ENCODE peak calls at places on chromosome 22, in nine cellular contexts. R, X, V, D, B, H, U, Y and A are unnamed samples.

GRCh38 chr22:41395531-41396240 is 13.9 kb downstream of the TEF start:
- DNase-seq in Y (no peak), H (no peak), D (no peak), V (no peak), U (no peak), X (no peak), B (no peak), R (no peak), A (no peak)

GRCh38 chr22:31244044-31244942 is 32.2 kb downstream of the LIMK2 start:
- DNase-seq in X (peak; percentile 72), H (no peak), V (peak; percentile 65), Y (no peak), D (peak; percentile 42), U (peak; percentile 80), R (peak; percentile 83), B (no peak), A (no peak)

GRCh38 chr22:50738649-50739227 is 734 bp downstream of the ACR start:
- DNase-seq in X (no peak), R (no peak), H (no peak), Y (peak; percentile 6), V (no peak), B (no peak), U (no peak), D (peak; percentile 6), A (peak; percentile 45)

GRCh38 chr22:34877506-34877905 is 188.5 kb upstream of the ISX start:
- DNase-seq in R (no peak), D (no peak), X (no peak), Y (no peak), B (no peak), H (no peak), V (no peak), U (no peak), A (no peak)

GRCh38 chr22:37818397-37819099 is 4.6 kb upstream of the GALR3 start:
- DNase-seq in B (peak; percentile 70), Y (no peak), D (peak; percentile 82), V (peak; percentile 70), X (no peak), U (peak; percentile 35), H (no peak), R (peak; percentile 77), A (no peak)

GRCh38 chr22:31241936-31242335 is 29.8 kb downstream of the LIMK2 start:
- DNase-seq in H (no peak), Y (no peak), R (no peak), B (no peak), D (no peak), V (no peak), U (peak; percentile 90), X (peak; percentile 37), A (no peak)

GRCh38 chr22:37186228-37186996 is 1.6 kb downstream of the C1QTNF6 start:
- DNase-seq in H (no peak), Y (no peak), X (no peak), U (peak; percentile 88), V (no peak), B (no peak), R (peak; percentile 66), D (no peak), A (no peak)

GRCh38 chr22:48490513-48491411 is 1336.9 kb downstream of the BRD1 start:
- DNase-seq in V (no peak), D (no peak), H (no peak), B (no peak), X (no peak), U (no peak), Y (no peak), R (peak; percentile 34), A (peak; percentile 63)

GRCh38 chr22:37401401-37401859 is 25.8 kb downstream of the ELFN2 start:
- DNase-seq in X (no peak), V (no peak), H (no peak), D (no peak), R (no peak), U (peak; percentile 23), B (peak; percentile 36), Y (peak; percentile 52), A (no peak)

GRCh38 chr22:21626073-21626734 is 3.6 kb downstream of the YDJC start:
- DNase-seq in R (no peak), V (no peak), Y (no peak), D (no peak), X (no peak), U (no peak), H (no peak), B (no peak), A (no peak)

GRCh38 chr22:41217553-41218157 is 12.5 kb downstream of the L3MBTL2 start:
- DNase-seq in D (peak; percentile 56), V (no peak), X (peak; percentile 51), H (no peak), R (peak; percentile 62), B (peak; percentile 69), Y (peak; percentile 58), U (peak; percentile 92), A (no peak)

GRCh38 chr22:35198738-35199137 is 58.6 kb upstream of the HMGXB4 start:
- DNase-seq in H (no peak), U (no peak), Y (no peak), R (no peak), B (no peak), X (no peak), D (no peak), V (no peak), A (no peak)

GRCh38 chr22:38239101-38239761 is 33.6 kb downstream of the TMEM184B start:
- DNase-seq in Y (no peak), H (no peak), B (no peak), R (no peak), U (peak; percentile 98), V (no peak), D (peak; percentile 67), X (peak; percentile 91), A (no peak)

GRCh38 chr22:23072911-23073491 is 2.7 kb downstream of the GNAZ start:
- DNase-seq in H (no peak), U (no peak), D (no peak), X (peak; percentile 19), Y (no peak), V (no peak), B (peak; percentile 2), R (no peak), A (no peak)

GRCh38 chr22:38873469-38874411 is 1.7 kb upstream of the CBX6 start:
- DNase-seq in Y (no peak), R (no peak), B (no peak), D (no peak), X (no peak), V (no peak), U (no peak), H (no peak), A (no peak)

GRCh38 chr22:44357296-44357961 is 44.7 kb upstream of the SHISAL1 start:
- DNase-seq in B (no peak), U (no peak), V (no peak), X (no peak), D (no peak), R (no peak), H (no peak), Y (no peak), A (no peak)
- TF ChIP-seq CTCF in B (no peak), U (peak; percentile 22), V (no peak), X (peak; percentile 4), D (no peak), R (peak; percentile 58), H (no peak), Y (no peak), A (peak; percentile 56)

DNA sequence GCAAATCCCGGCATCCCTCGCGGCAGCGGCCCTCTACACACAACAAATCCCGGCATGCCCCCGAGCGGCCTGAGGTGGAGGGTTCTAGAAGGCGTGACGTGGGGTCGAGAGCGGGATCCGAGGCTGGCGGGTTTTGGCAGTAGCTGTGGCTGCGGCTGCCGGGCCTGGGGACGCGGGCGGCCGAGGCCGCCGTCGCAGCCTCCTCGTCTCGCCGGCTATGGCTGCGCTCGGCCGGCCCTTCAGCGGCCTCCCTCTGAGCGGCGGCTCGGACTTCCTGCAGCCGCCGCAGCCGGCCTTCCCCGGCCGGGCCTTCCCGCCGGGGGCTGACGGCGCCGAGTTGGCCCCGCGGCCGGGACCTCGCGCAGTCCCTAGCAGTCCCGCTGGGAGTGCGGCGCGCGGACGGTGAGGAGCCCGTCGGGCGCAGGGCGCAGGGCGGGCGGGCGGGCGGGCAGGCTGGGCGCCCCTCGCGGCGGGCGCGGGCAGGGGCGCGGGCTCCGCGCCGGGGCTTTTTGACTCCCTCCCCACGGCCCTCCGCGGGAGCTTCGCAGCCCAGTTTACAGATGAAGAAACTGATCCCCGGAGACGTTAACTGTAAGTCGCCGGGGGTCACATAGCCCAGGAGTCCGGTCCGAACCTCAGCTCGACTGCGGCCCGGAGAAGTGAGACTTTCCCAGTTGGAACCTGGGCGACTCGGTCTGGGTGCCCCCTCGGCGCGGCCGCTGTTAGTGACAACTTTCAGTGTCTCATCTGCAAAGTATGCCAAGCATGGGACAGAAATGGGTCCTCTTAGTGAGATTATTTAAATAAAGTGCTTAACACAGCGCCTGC is at the start of gene CCDC117:
- DNase-seq in R (peak; percentile 96), B (peak; percentile 95), X (peak; percentile 74), H (no peak), Y (peak; percentile 93), V (peak; percentile 89), U (peak; percentile 95), D (peak; percentile 96), A (peak; percentile 95)
- TF ChIP-seq CTCF in R (peak; percentile 42), B (no peak), X (no peak), H (no peak), Y (peak; percentile 9), V (no peak), U (peak; percentile 45), D (peak; percentile 46), A (peak; percentile 57)

DNA sequence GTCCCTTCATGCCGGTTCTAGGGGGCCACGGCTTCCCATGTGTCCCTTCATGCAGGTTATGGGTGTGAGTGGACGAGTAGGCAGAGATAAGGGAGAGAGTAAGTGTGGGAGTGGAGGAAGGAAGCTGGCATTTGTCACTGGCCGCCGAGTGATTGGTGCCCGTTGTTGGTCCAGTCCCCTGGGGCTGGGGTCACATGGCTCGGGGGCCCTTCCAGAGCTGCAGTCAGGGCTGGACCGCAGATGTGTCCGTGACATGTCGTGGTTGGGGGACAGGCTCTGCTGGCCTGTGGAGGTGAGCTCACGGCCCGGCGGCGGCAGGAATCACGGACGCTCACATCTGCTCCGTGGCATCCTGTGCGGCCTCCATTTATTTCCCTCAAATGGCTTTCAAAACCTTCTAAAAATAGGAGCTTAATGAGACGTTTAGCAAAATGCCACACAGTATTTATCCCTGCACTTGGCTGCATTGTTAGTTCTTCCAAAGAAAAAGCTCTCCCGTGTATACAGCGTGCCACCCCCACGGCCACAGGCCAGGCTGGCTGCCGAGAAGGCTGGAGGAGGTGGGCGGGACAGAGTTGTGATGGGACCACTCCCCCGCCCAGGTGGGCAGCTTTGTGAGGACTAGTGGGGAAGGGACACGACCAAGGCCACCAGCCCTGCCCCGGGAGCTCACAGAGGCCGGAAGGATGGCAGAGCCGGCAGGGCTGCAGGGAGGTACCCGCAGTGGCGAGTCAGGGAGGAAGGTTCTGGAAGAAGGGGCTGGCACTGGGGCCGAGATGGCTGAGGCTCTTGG is 386.7 kb downstream of the TBC1D22A start:
- DNase-seq in X (no peak), H (no peak), D (no peak), Y (no peak), B (no peak), R (no peak), V (no peak), U (no peak), A (no peak)
- TF ChIP-seq CTCF in X (no peak), H (no peak), D (no peak), Y (no peak), B (no peak), R (no peak), V (no peak), U (no peak), A (no peak)

DNA sequence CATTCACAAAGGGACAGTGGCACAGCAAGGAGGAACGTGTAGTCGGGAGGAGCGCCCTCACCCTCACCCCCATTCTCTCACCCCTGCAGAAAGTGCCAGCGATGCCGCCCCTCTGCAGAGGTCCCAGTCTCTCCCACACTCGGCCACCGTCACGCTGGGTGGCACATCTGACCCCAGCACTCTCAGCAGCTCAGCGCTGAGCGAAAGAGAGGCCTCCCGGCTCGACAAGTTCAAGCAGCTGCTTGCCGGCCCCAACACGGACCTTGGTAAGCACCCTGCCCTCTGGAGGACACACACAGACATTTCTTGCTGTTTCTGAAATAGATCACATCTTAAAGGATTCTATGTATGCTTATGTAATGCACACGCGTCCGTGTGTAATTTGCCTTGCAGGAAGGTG is 34.9 kb downstream of the TBC1D22A start:
- DNase-seq in V (no peak), H (no peak), X (no peak), B (no peak), R (no peak), U (peak; percentile 55), Y (no peak), D (peak; percentile 18), A (no peak)
- TF ChIP-seq CTCF in V (peak; percentile 30), H (no peak), X (peak; percentile 34), B (no peak), R (peak; percentile 51), U (peak; percentile 36), Y (no peak), D (no peak), A (peak; percentile 47)